ENCODE peak calls at places on chromosomes 12 and 14, in seven cellular contexts. One of them, this sample, is unnamed.

GRCh38 chr14:40859065-40859464 is 747.6 kb upstream of the LRFN5 start:
- DNase-seq in endothelial cell: no peak
- DNase-seq in lower lobe of right lung: no peak
- DNase-seq in fibroblast of mammary gland: no peak
- DNase-seq in mammary epithelial cell: no peak
- DNase-seq in HFFc6: no peak
- DNase-seq in neural progenitor cell: no peak
- DNase-seq in this sample: no peak

GRCh38 chr12:53938276-53939140 is at the start of gene HOXC13:
- DNase-seq in endothelial cell: peak; percentile 90
- DNase-seq in lower lobe of right lung: no peak
- DNase-seq in fibroblast of mammary gland: peak; percentile 68
- DNase-seq in mammary epithelial cell: peak; percentile 100
- DNase-seq in HFFc6: no peak
- DNase-seq in neural progenitor cell: peak; percentile 83
- DNase-seq in this sample: no peak

GRCh38 chr12:66059670-66060069 is 70.9 kb downstream of the LLPH start:
- DNase-seq in endothelial cell: no peak
- DNase-seq in lower lobe of right lung: no peak
- DNase-seq in fibroblast of mammary gland: no peak
- DNase-seq in mammary epithelial cell: no peak
- DNase-seq in HFFc6: no peak
- DNase-seq in neural progenitor cell: no peak
- DNase-seq in this sample: no peak

GRCh38 chr12:124720687-124721500 is 142.8 kb downstream of the SCARB1 start:
- DNase-seq in endothelial cell: no peak
- DNase-seq in lower lobe of right lung: no peak
- DNase-seq in fibroblast of mammary gland: peak; percentile 91
- DNase-seq in mammary epithelial cell: no peak
- DNase-seq in HFFc6: no peak
- DNase-seq in neural progenitor cell: no peak
- DNase-seq in this sample: no peak

GRCh38 chr12:52871291-52871961 is 22.6 kb upstream of the KRT78 start:
- DNase-seq in endothelial cell: no peak
- DNase-seq in lower lobe of right lung: no peak
- DNase-seq in fibroblast of mammary gland: peak; percentile 89
- DNase-seq in mammary epithelial cell: peak; percentile 98
- DNase-seq in HFFc6: peak; percentile 77
- DNase-seq in neural progenitor cell: no peak
- DNase-seq in this sample: no peak

GRCh38 chr14:31921251-31921650 is 155.9 kb upstream of the ARHGAP5 start:
- DNase-seq in endothelial cell: no peak
- DNase-seq in lower lobe of right lung: no peak
- DNase-seq in fibroblast of mammary gland: no peak
- DNase-seq in mammary epithelial cell: no peak
- DNase-seq in HFFc6: no peak
- DNase-seq in neural progenitor cell: no peak
- DNase-seq in this sample: no peak

GRCh38 chr14:39006721-39007410 is 96.2 kb downstream of the SEC23A start:
- DNase-seq in endothelial cell: no peak
- DNase-seq in lower lobe of right lung: no peak
- DNase-seq in fibroblast of mammary gland: no peak
- DNase-seq in mammary epithelial cell: no peak
- DNase-seq in HFFc6: no peak
- DNase-seq in neural progenitor cell: no peak
- DNase-seq in this sample: no peak

GRCh38 chr12:3311027-3311402 is 180.0 kb upstream of the PRMT8 start:
- DNase-seq in endothelial cell: no peak
- DNase-seq in lower lobe of right lung: no peak
- DNase-seq in fibroblast of mammary gland: peak; percentile 23
- DNase-seq in mammary epithelial cell: peak; percentile 87
- DNase-seq in HFFc6: no peak
- DNase-seq in neural progenitor cell: no peak
- DNase-seq in this sample: no peak

GRCh38 chr14:99568567-99569560 is 35.1 kb downstream of the CCDC85C start:
- DNase-seq in endothelial cell: no peak
- DNase-seq in lower lobe of right lung: no peak
- DNase-seq in fibroblast of mammary gland: no peak
- DNase-seq in mammary epithelial cell: no peak
- DNase-seq in HFFc6: peak; percentile 65
- DNase-seq in neural progenitor cell: no peak
- DNase-seq in this sample: peak; percentile 90

GRCh38 chr12:56326533-56326932 is 7.3 kb downstream of the PAN2 start:
- DNase-seq in endothelial cell: no peak
- DNase-seq in lower lobe of right lung: no peak
- DNase-seq in fibroblast of mammary gland: no peak
- DNase-seq in mammary epithelial cell: no peak
- DNase-seq in HFFc6: no peak
- DNase-seq in neural progenitor cell: no peak
- DNase-seq in this sample: no peak

GRCh38 chr12:51174501-51174900 is 1.6 kb upstream of the TFCP2 start:
- DNase-seq in endothelial cell: no peak
- DNase-seq in lower lobe of right lung: no peak
- DNase-seq in fibroblast of mammary gland: no peak
- DNase-seq in mammary epithelial cell: no peak
- DNase-seq in HFFc6: no peak
- DNase-seq in neural progenitor cell: no peak
- DNase-seq in this sample: no peak

GRCh38 chr14:99143793-99144192 is 128.2 kb downstream of the BCL11B start:
- DNase-seq in endothelial cell: no peak
- DNase-seq in lower lobe of right lung: no peak
- DNase-seq in fibroblast of mammary gland: no peak
- DNase-seq in mammary epithelial cell: no peak
- DNase-seq in HFFc6: no peak
- DNase-seq in neural progenitor cell: no peak
- DNase-seq in this sample: no peak

GRCh38 chr12:75974323-75975273 is 57.0 kb downstream of the PHLDA1 start:
- DNase-seq in endothelial cell: no peak
- DNase-seq in lower lobe of right lung: peak; percentile 59
- DNase-seq in fibroblast of mammary gland: no peak
- DNase-seq in mammary epithelial cell: no peak
- DNase-seq in HFFc6: no peak
- DNase-seq in neural progenitor cell: peak; percentile 64
- DNase-seq in this sample: no peak

GRCh38 chr12:109291531-109292341 is 17.3 kb downstream of the FOXN4 start:
- DNase-seq in endothelial cell: peak; percentile 46
- DNase-seq in lower lobe of right lung: no peak
- DNase-seq in fibroblast of mammary gland: peak; percentile 14
- DNase-seq in mammary epithelial cell: no peak
- DNase-seq in HFFc6: no peak
- DNase-seq in neural progenitor cell: peak; percentile 96
- DNase-seq in this sample: no peak

GRCh38 chr12:105617141-105617540 is 286.6 kb downstream of the C12orf75 start:
- DNase-seq in endothelial cell: no peak
- DNase-seq in lower lobe of right lung: no peak
- DNase-seq in fibroblast of mammary gland: no peak
- DNase-seq in mammary epithelial cell: no peak
- DNase-seq in HFFc6: no peak
- DNase-seq in neural progenitor cell: no peak
- DNase-seq in this sample: no peak
- TF ChIP-seq CTCF in endothelial cell: no peak
- TF ChIP-seq CTCF in lower lobe of right lung: no peak
- TF ChIP-seq CTCF in fibroblast of mammary gland: no peak
- TF ChIP-seq CTCF in mammary epithelial cell: no peak
- TF ChIP-seq CTCF in HFFc6: no peak
- TF ChIP-seq CTCF in neural progenitor cell: no peak
- TF ChIP-seq CTCF in this sample: no peak

GRCh38 chr14:67059576-67059975 is 129.7 kb upstream of the GARIN2 start:
- DNase-seq in endothelial cell: no peak
- DNase-seq in lower lobe of right lung: no peak
- DNase-seq in fibroblast of mammary gland: no peak
- DNase-seq in mammary epithelial cell: no peak
- DNase-seq in HFFc6: no peak
- DNase-seq in neural progenitor cell: no peak
- DNase-seq in this sample: no peak
- TF ChIP-seq CTCF in endothelial cell: no peak
- TF ChIP-seq CTCF in lower lobe of right lung: no peak
- TF ChIP-seq CTCF in fibroblast of mammary gland: no peak
- TF ChIP-seq CTCF in mammary epithelial cell: no peak
- TF ChIP-seq CTCF in HFFc6: no peak
- TF ChIP-seq CTCF in neural progenitor cell: no peak
- TF ChIP-seq CTCF in this sample: no peak

DNA sequence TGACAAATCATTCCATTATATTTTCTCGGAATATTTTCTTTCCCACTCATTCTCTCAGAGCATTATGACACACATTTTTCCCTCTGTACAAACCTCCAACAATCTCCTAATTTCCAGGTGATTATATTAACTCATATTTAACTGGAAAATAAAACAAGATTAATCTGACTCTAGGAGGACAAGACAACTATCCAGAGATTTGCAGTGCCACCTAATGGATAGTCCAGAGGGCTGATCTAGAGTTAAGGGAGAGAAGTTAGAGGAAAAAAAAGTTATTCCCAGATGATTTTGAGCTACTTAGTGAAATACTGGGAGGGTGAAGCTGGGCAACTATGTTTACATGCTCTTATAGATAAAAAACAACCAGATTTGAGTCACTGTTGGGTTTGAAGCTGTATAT is 161.7 kb downstream of the ALX1 start:
- DNase-seq in endothelial cell: no peak
- DNase-seq in lower lobe of right lung: no peak
- DNase-seq in fibroblast of mammary gland: peak; percentile 9
- DNase-seq in mammary epithelial cell: no peak
- DNase-seq in HFFc6: no peak
- DNase-seq in neural progenitor cell: peak; percentile 4
- DNase-seq in this sample: no peak
- TF ChIP-seq CTCF in endothelial cell: no peak
- TF ChIP-seq CTCF in lower lobe of right lung: peak; percentile 8
- TF ChIP-seq CTCF in fibroblast of mammary gland: peak; percentile 24
- TF ChIP-seq CTCF in mammary epithelial cell: no peak
- TF ChIP-seq CTCF in HFFc6: peak; percentile 43
- TF ChIP-seq CTCF in neural progenitor cell: peak; percentile 49
- TF ChIP-seq CTCF in this sample: peak; percentile 78

GRCh38 chr12:32163596-32163995 is 56.9 kb downstream of the BICD1 start:
- DNase-seq in endothelial cell: no peak
- DNase-seq in lower lobe of right lung: no peak
- DNase-seq in fibroblast of mammary gland: peak; percentile 47
- DNase-seq in mammary epithelial cell: no peak
- DNase-seq in HFFc6: no peak
- DNase-seq in neural progenitor cell: no peak
- DNase-seq in this sample: no peak

GRCh38 chr12:32161040-32161439 is 54.4 kb downstream of the BICD1 start:
- DNase-seq in endothelial cell: no peak
- DNase-seq in lower lobe of right lung: no peak
- DNase-seq in fibroblast of mammary gland: no peak
- DNase-seq in mammary epithelial cell: no peak
- DNase-seq in HFFc6: no peak
- DNase-seq in neural progenitor cell: no peak
- DNase-seq in this sample: no peak

GRCh38 chr12:32170437-32170998 is 63.9 kb downstream of the BICD1 start:
- DNase-seq in endothelial cell: no peak
- DNase-seq in lower lobe of right lung: no peak
- DNase-seq in fibroblast of mammary gland: no peak
- DNase-seq in mammary epithelial cell: no peak
- DNase-seq in HFFc6: no peak
- DNase-seq in neural progenitor cell: no peak
- DNase-seq in this sample: no peak

GRCh38 chr12:32171211-32171610 is 64.6 kb downstream of the BICD1 start:
- DNase-seq in endothelial cell: no peak
- DNase-seq in lower lobe of right lung: no peak
- DNase-seq in fibroblast of mammary gland: no peak
- DNase-seq in mammary epithelial cell: no peak
- DNase-seq in HFFc6: no peak
- DNase-seq in neural progenitor cell: no peak
- DNase-seq in this sample: no peak

DNA sequence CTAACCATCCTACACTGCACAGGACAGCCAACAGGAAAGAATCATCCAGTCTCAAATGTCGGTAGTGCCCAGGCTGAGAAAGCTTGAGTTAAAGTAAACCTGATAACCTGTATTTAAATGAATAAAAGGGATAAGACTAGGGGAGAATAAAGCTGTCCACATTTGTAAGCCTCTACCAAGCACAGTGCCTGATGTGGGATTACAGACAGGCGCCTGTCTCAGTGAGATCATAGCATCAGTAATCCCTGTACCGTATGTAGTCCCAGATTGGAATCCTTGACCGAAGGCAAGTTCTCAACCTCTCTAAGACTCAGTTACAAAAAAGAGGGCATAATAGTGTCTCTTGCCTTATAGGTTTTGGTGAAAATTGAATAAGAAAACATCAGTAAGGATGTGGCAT is 59.9 kb downstream of the BICD1 start:
- DNase-seq in endothelial cell: no peak
- DNase-seq in lower lobe of right lung: no peak
- DNase-seq in fibroblast of mammary gland: no peak
- DNase-seq in mammary epithelial cell: no peak
- DNase-seq in HFFc6: no peak
- DNase-seq in neural progenitor cell: no peak
- DNase-seq in this sample: no peak
- TF ChIP-seq CTCF in endothelial cell: no peak
- TF ChIP-seq CTCF in lower lobe of right lung: no peak
- TF ChIP-seq CTCF in fibroblast of mammary gland: no peak
- TF ChIP-seq CTCF in mammary epithelial cell: no peak
- TF ChIP-seq CTCF in HFFc6: no peak
- TF ChIP-seq CTCF in neural progenitor cell: no peak
- TF ChIP-seq CTCF in this sample: no peak

DNA sequence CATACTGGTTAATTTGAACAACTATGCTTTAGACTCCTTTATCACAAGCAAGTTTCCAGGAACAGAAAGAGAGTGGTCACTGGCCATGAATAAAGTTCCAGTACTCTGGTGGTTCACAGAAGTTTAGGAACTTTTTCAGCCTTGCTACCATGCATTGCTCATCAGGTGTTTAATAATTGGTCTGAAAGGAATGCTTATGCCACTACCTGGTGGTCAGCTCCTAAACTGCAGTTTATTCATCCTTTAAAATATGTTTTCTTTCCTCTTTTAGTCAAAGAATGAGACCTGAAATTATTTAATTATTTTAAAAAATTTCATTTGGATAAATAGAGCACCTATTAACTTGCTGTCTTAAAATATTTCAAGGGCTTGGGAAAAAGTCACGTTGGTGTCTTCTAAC is 260.1 kb upstream of the OR4E1 start:
- DNase-seq in endothelial cell: no peak
- DNase-seq in lower lobe of right lung: no peak
- DNase-seq in fibroblast of mammary gland: no peak
- DNase-seq in mammary epithelial cell: no peak
- DNase-seq in HFFc6: no peak
- DNase-seq in neural progenitor cell: no peak
- DNase-seq in this sample: no peak
- TF ChIP-seq CTCF in endothelial cell: peak; percentile 55
- TF ChIP-seq CTCF in lower lobe of right lung: peak; percentile 26
- TF ChIP-seq CTCF in fibroblast of mammary gland: no peak
- TF ChIP-seq CTCF in mammary epithelial cell: peak; percentile 43
- TF ChIP-seq CTCF in HFFc6: no peak
- TF ChIP-seq CTCF in neural progenitor cell: peak; percentile 37
- TF ChIP-seq CTCF in this sample: peak; percentile 49

DNA sequence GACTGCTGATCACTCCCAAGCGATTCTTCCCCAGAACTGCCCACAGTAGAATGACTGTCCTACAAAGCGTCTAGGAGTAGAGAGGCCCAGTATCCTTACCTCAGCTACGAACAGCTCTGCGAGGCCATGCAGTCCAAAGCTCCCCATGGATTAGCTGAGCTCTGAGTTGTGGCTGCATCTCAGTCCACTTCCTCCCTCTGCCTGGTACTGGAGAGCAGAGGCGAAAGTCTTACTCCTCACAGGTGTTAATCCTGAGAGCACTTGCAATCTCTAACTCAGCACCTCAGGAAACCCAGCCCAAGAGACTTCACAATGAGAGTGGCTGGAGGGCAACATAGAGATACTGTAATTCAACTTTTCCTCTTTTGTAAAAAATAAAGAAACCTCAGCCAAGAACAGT is 493.1 kb downstream of the BCAT1 start:
- DNase-seq in endothelial cell: no peak
- DNase-seq in lower lobe of right lung: no peak
- DNase-seq in fibroblast of mammary gland: no peak
- DNase-seq in mammary epithelial cell: no peak
- DNase-seq in HFFc6: no peak
- DNase-seq in neural progenitor cell: no peak
- DNase-seq in this sample: no peak
- TF ChIP-seq CTCF in endothelial cell: no peak
- TF ChIP-seq CTCF in lower lobe of right lung: no peak
- TF ChIP-seq CTCF in fibroblast of mammary gland: no peak
- TF ChIP-seq CTCF in mammary epithelial cell: no peak
- TF ChIP-seq CTCF in HFFc6: no peak
- TF ChIP-seq CTCF in neural progenitor cell: no peak
- TF ChIP-seq CTCF in this sample: no peak

This sample was measured in chondrocyte.